ENCODE peak calls at places on chromosomes 4 and X, in seven cellular contexts. R is fibroblast of lung, U is HCT116, I is mucosa of descending colon, W is H9, B is PC-9, E is vagina. T is an unnamed sample.

GRCh38 chr4:143626134-143626859 is 74.2 kb downstream of the FREM3 start:
- DNase-seq in R (peak; percentile 41), U (no peak), I (no peak), W (no peak), B (no peak), E (no peak), T (peak; percentile 30)

GRCh38 chr4:22686156-22686555 is 6.6 kb upstream of the GBA3 start:
- DNase-seq in R (peak; percentile 86), U (no peak), I (no peak), W (no peak), B (no peak), E (no peak), T (no peak)

GRCh38 chr4:155666701-155667537 is at the start of gene GUCY1A1:
- DNase-seq in R (peak; percentile 23), U (no peak), I (peak; percentile 51), W (peak; percentile 63), B (peak; percentile 43), E (no peak), T (peak; percentile 56)

GRCh38 chr4:13537832-13538177 is 6.5 kb downstream of the NKX3-2 start:
- DNase-seq in R (no peak), U (no peak), I (no peak), W (no peak), B (no peak), E (no peak), T (no peak)

GRCh38 chrX:12441376-12442128 is 303.3 kb downstream of the FRMPD4 start:
- DNase-seq in R (peak; percentile 84), U (no peak), I (no peak), W (no peak), B (no peak), E (no peak), T (no peak)

GRCh38 chr4:13193662-13194061 is 290.5 kb downstream of the RAB28 start:
- DNase-seq in R (no peak), U (no peak), I (no peak), W (no peak), B (no peak), E (no peak), T (no peak)

GRCh38 chr4:141885112-141885511 is 248.7 kb downstream of the IL15 start:
- DNase-seq in R (no peak), U (no peak), I (no peak), W (no peak), B (no peak), E (no peak), T (no peak)

GRCh38 chr4:101515099-101515498 is 167.8 kb upstream of the PPP3CA start:
- DNase-seq in R (no peak), U (no peak), I (no peak), W (no peak), B (no peak), E (no peak), T (no peak)

GRCh38 chr4:102143433-102143832 is 201.8 kb downstream of the SLC39A8 start:
- DNase-seq in R (no peak), U (no peak), I (no peak), W (no peak), B (no peak), E (no peak), T (no peak)

GRCh38 chrX:48468247-48468671 is 1.8 kb downstream of the SLC38A5 start:
- DNase-seq in R (no peak), U (no peak), I (no peak), W (no peak), B (no peak), E (peak; percentile 76), T (peak; percentile 66)

GRCh38 chr4:142264961-142265360 is 581.1 kb downstream of the INPP4B start:
- DNase-seq in R (peak; percentile 64), U (no peak), I (no peak), W (no peak), B (no peak), E (no peak), T (no peak)

GRCh38 chr4:48483006-48483776 is at the start of gene SLC10A4:
- DNase-seq in R (no peak), U (no peak), I (no peak), W (peak; percentile 63), B (no peak), E (no peak), T (no peak)

GRCh38 chrX:16215660-16216059 is 48.4 kb downstream of the MAGEB17 start:
- DNase-seq in R (no peak), U (no peak), I (no peak), W (no peak), B (no peak), E (no peak), T (no peak)

GRCh38 chr4:1856920-1857699 is 1.2 kb upstream of the LETM1 start:
- DNase-seq in R (no peak), U (no peak), I (peak; percentile 61), W (no peak), B (no peak), E (no peak), T (peak; percentile 34)

GRCh38 chrX:118652717-118653116 is 74.7 kb upstream of the IL13RA1 start:
- DNase-seq in R (peak; percentile 20), U (no peak), I (no peak), W (no peak), B (peak; percentile 74), E (no peak), T (no peak)

GRCh38 chr4:7422098-7422897 is 12.4 kb downstream of the PSAPL1 start:
- DNase-seq in R (no peak), U (no peak), I (peak; percentile 29), W (peak; percentile 17), B (no peak), E (no peak), T (no peak)

GRCh38 chrX:37603938-37604409 is 32.5 kb downstream of the LANCL3 start:
- DNase-seq in R (peak; percentile 11), U (no peak), I (no peak), W (no peak), B (no peak), E (no peak), T (no peak)

GRCh38 chrX:104647084-104647483 is 81.1 kb downstream of the IL1RAPL2 start:
- DNase-seq in R (no peak), U (no peak), I (no peak), W (no peak), B (no peak), E (no peak), T (no peak)

GRCh38 chr4:165207016-165207430 is 338 bp upstream of the KLHL2 start:
- DNase-seq in R (peak; percentile 40), U (no peak), I (no peak), W (peak; percentile 33), B (no peak), E (no peak), T (peak; percentile 22)

GRCh38 chr4:88818650-88819470 is 121.2 kb upstream of the NAP1L5 start:
- DNase-seq in R (peak; percentile 46), U (peak; percentile 31), I (no peak), W (peak; percentile 49), B (peak; percentile 43), E (no peak), T (peak; percentile 63)

GRCh38 chrX:46325312-46325877 is 219.8 kb downstream of the ZNF674 start:
- DNase-seq in R (peak; percentile 92), U (peak; percentile 86), I (no peak), W (peak; percentile 53), B (peak; percentile 90), E (no peak), T (no peak)

DNA sequence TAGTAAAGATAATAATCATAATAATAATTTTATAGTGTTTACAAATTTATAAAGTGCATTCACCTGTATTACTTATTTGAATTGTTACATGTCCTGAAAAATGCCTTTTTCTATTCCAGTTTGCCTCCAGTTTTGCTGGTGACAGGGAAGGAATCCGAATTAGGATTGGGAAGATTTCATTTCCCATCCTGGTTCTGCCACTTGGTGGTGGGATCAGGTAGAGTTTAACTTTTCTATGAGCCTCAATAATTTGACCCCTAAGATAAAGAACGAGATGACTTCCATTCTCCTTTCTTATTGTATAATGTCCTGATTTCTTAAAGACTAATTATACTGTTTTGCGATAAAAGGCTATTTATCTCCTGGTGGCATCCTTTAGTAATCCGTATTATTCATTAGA is 1090.9 kb downstream of the RAPGEF2 start:
- DNase-seq in R (no peak), U (no peak), I (no peak), W (no peak), B (no peak), E (no peak), T (no peak)
- TF ChIP-seq CTCF in R (no peak), U (no peak), I (no peak), W (peak; percentile 33), B (no peak), E (no peak), T (no peak)

GRCh38 chr4:109435635-109436034 is 2.0 kb downstream of the SEC24B start:
- DNase-seq in R (no peak), U (no peak), I (no peak), W (no peak), B (no peak), E (no peak), T (no peak)

GRCh38 chr4:109433281-109434006 is at the start of gene SEC24B:
- DNase-seq in R (peak; percentile 77), U (peak; percentile 57), I (peak; percentile 96), W (peak; percentile 82), B (peak; percentile 57), E (peak; percentile 91), T (peak; percentile 93)

GRCh38 chr4:109432676-109433075 is 939 bp upstream of the SEC24B start:
- DNase-seq in R (peak; percentile 83), U (no peak), I (no peak), W (no peak), B (peak; percentile 36), E (no peak), T (no peak)

GRCh38 chr4:109434793-109435080 is 1.1 kb downstream of the SEC24B start:
- DNase-seq in R (peak; percentile 63), U (no peak), I (no peak), W (no peak), B (no peak), E (no peak), T (no peak)

GRCh38 chr4:109434007-109434792 is 585 bp downstream of the SEC24B start:
- DNase-seq in R (peak; percentile 16), U (no peak), I (peak; percentile 68), W (peak; percentile 44), B (no peak), E (no peak), T (peak; percentile 48)
- H3K4me1 ChIP-seq in R (peaks cover 8% of the 10 kb centered on the region), U (peaks cover 7% of the 10 kb centered on the region), I (peaks cover 27% of the 10 kb centered on the region), W (peaks cover 2% of the 10 kb centered on the region), B (peaks cover 21% of the 10 kb centered on the region), E (peaks cover 56% of the 10 kb centered on the region), T (peaks cover 38% of the 10 kb centered on the region)

DNA sequence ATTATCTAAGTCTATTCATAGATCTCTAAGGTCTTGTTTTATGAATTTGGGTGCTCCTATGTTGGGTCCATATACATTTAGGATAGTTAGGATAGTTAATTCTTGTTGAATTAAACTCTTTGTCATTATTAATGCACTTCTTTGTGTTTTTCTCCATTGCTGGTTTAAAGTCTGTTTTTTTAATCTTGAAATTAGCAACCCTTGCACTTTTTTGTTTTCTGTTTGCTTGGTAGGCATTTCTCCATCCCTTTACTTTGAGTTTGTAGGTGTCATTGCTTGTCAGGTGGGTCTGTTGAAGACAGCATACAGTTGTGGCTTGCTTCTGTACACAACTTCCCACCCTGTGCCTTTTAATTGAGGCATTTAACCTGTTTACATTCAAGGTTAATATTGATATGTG is 434.8 kb downstream of the OPHN1 start:
- DNase-seq in R (no peak), U (no peak), I (no peak), W (no peak), B (no peak), E (no peak), T (no peak)
- H3K9me3 ChIP-seq in R (no peaks in the 10 kb centered on the region), U (no peaks in the 10 kb centered on the region), I (peaks cover 5% of the 10 kb centered on the region), W (peaks cover 21% of the 10 kb centered on the region), B (no peaks in the 10 kb centered on the region), E (no peaks in the 10 kb centered on the region), T (no peaks in the 10 kb centered on the region)

DNA sequence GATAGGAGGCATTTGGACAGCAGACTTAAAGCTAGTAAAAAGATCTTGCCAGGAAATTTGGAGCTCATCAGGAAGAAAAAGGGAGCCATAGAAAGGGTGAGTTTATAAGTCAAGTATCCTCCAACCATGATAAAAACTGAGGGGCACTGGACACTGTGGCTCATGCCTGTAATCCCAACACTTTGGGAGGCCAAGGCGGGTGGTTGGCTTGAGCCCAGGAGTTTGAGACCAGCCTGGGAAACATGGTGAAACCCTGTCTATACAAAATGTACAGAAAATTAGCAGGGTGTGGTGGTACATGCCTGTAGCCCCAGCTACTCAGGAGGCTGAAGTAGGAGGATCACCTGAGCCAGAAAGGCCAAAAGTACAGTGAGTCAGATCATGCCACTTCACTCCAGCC is 48.7 kb downstream of the ANTXR2 start:
- DNase-seq in R (no peak), U (no peak), I (no peak), W (no peak), B (no peak), E (no peak), T (no peak)
- TF ChIP-seq CTCF in R (no peak), U (no peak), I (no peak), W (no peak), B (no peak), E (no peak), T (no peak)